ENCODE peak calls at places on chromosomes 16 and 17, in four cellular contexts. One of them, this sample, is unnamed.

GRCh38 chr16:24516900-24517669 is 22.3 kb upstream of the RBBP6 start:
- DNase-seq in K562: peak
- DNase-seq in HepG2: peak
- DNase-seq in GM12878: peak
- DNase-seq in this sample: peak

GRCh38 chr17:18910326-18910725 is 41.6 kb upstream of the SLC5A10 start:
- DNase-seq in K562: no peak
- DNase-seq in GM12878: no peak
- DNase-seq in HepG2: no peak
- DNase-seq in this sample: no peak

GRCh38 chr17:45640141-45640850 is 143.8 kb upstream of the CRHR1 start:
- DNase-seq in K562: peak
- DNase-seq in HepG2: peak
- DNase-seq in GM12878: peak
- DNase-seq in this sample: peak

GRCh38 chr17:73738751-73739575 is 94.7 kb upstream of the SDK2 start:
- DNase-seq in HepG2: no peak
- DNase-seq in K562: no peak
- DNase-seq in GM12878: no peak
- DNase-seq in this sample: no peak

GRCh38 chr17:82524540-82524939 is 5.0 kb downstream of the FOXK2 start:
- DNase-seq in HepG2: no peak
- DNase-seq in K562: peak
- DNase-seq in GM12878: no peak
- DNase-seq in this sample: no peak

GRCh38 chr17:45043268-45043681 is 8.2 kb downstream of the DCAKD start:
- DNase-seq in HepG2: no peak
- DNase-seq in GM12878: no peak
- DNase-seq in K562: no peak
- DNase-seq in this sample: no peak

GRCh38 chr17:73291260-73291801 is 20.5 kb downstream of the CDC42EP4 start:
- DNase-seq in HepG2: no peak
- DNase-seq in K562: peak
- DNase-seq in GM12878: peak
- DNase-seq in this sample: peak

GRCh38 chr17:3043737-3044365 is 19.6 kb downstream of the OR1D5 start:
- DNase-seq in GM12878: no peak
- DNase-seq in K562: peak
- DNase-seq in HepG2: peak
- DNase-seq in this sample: no peak

GRCh38 chr17:27569257-27569722 is 61.7 kb upstream of the LGALS9 start:
- DNase-seq in HepG2: no peak
- DNase-seq in K562: peak
- DNase-seq in GM12878: no peak
- DNase-seq in this sample: peak

GRCh38 chr16:66261826-66262225 is 104.7 kb upstream of the CDH5 start:
- DNase-seq in GM12878: no peak
- DNase-seq in K562: no peak
- DNase-seq in HepG2: no peak
- DNase-seq in this sample: no peak

GRCh38 chr17:54899721-54900456 is 763 bp upstream of the TOM1L1 start:
- DNase-seq in HepG2: peak
- DNase-seq in K562: peak
- DNase-seq in GM12878: no peak
- DNase-seq in this sample: no peak

GRCh38 chr17:34728771-34729310 is 149.5 kb downstream of the TMEM132E start:
- DNase-seq in K562: no peak
- DNase-seq in GM12878: no peak
- DNase-seq in HepG2: no peak
- DNase-seq in this sample: no peak

GRCh38 chr16:85978976-85979375 is 80.0 kb downstream of the IRF8 start:
- DNase-seq in GM12878: no peak
- DNase-seq in K562: no peak
- DNase-seq in HepG2: no peak
- DNase-seq in this sample: no peak

GRCh38 chr17:76368545-76368944 is 14.8 kb upstream of the PRPSAP1 start:
- DNase-seq in HepG2: no peak
- DNase-seq in K562: peak
- DNase-seq in GM12878: no peak
- DNase-seq in this sample: no peak

GRCh38 chr17:76367647-76368046 is 13.9 kb upstream of the PRPSAP1 start:
- DNase-seq in HepG2: peak
- DNase-seq in GM12878: no peak
- DNase-seq in K562: no peak
- DNase-seq in this sample: no peak

GRCh38 chr17:76371656-76372628 is 12.5 kb upstream of the SPHK1 start:
- DNase-seq in GM12878: no peak
- DNase-seq in HepG2: no peak
- DNase-seq in K562: no peak
- DNase-seq in this sample: peak

GRCh38 chr17:76369804-76370203 is 14.6 kb upstream of the SPHK1 start:
- DNase-seq in GM12878: no peak
- DNase-seq in K562: no peak
- DNase-seq in HepG2: no peak
- DNase-seq in this sample: no peak

GRCh38 chr17:76370261-76370993 is 14.0 kb upstream of the SPHK1 start:
- DNase-seq in K562: peak
- DNase-seq in HepG2: no peak
- DNase-seq in GM12878: no peak
- DNase-seq in this sample: peak
- TF ChIP-seq MAX in K562: no peak
- TF ChIP-seq MAX in HepG2: no peak
- TF ChIP-seq MAX in GM12878: no peak
- TF ChIP-seq MAX in this sample: no peak

DNA sequence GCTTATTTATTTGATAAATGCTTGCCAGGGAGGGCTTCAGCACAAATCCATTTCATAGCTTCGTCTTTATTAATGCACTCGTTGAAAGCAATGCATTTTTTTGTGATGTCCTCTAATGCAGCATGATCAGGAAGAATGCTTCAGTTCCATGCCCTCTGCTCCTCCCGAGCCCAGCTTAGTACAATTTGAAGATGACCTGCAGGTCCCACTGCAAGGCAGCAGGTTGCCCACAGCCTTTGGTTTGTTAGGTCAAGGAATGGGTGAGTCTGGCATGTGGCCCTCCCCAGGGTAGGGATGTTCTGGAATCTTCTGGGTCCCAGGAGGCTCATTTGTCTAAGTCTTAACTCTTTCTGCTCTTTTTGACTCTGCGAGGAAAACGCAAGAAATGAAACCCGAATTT is 49.4 kb upstream of the MARCHF10 start:
- DNase-seq in HepG2: no peak
- DNase-seq in K562: no peak
- DNase-seq in GM12878: no peak
- DNase-seq in this sample: no peak
- H2AFZ ChIP-seq in HepG2: no peak
- H2AFZ ChIP-seq in K562: no peak
- H2AFZ ChIP-seq in GM12878: no peak
- H2AFZ ChIP-seq in this sample: no peak

GRCh38 chr17:76082326-76083251 is 3.6 kb downstream of the ZACN start:
- DNase-seq in K562: no peak
- DNase-seq in GM12878: no peak
- DNase-seq in HepG2: no peak
- DNase-seq in this sample: no peak
- TF ChIP-seq MYC in K562: no peak
- TF ChIP-seq MYC in GM12878: no peak
- TF ChIP-seq MYC in HepG2: no peak
- TF ChIP-seq MYC in this sample: no peak

GRCh38 chr17:72139213-72139612 is 18.4 kb downstream of the SOX9 start:
- DNase-seq in HepG2: no peak
- DNase-seq in GM12878: no peak
- DNase-seq in K562: no peak
- DNase-seq in this sample: no peak

GRCh38 chr17:72145972-72146755 is 25.3 kb downstream of the SOX9 start:
- DNase-seq in HepG2: no peak
- DNase-seq in K562: no peak
- DNase-seq in GM12878: no peak
- DNase-seq in this sample: no peak

GRCh38 chr17:72145562-72145961 is 24.7 kb downstream of the SOX9 start:
- DNase-seq in HepG2: no peak
- DNase-seq in GM12878: no peak
- DNase-seq in K562: no peak
- DNase-seq in this sample: no peak

GRCh38 chr17:72142614-72143013 is 21.8 kb downstream of the SOX9 start:
- DNase-seq in HepG2: no peak
- DNase-seq in K562: no peak
- DNase-seq in GM12878: no peak
- DNase-seq in this sample: no peak

GRCh38 chr17:72143245-72143644 is 22.4 kb downstream of the SOX9 start:
- DNase-seq in K562: no peak
- DNase-seq in GM12878: no peak
- DNase-seq in HepG2: peak
- DNase-seq in this sample: no peak
- TF ChIP-seq MAX in K562: no peak
- TF ChIP-seq MAX in GM12878: no peak
- TF ChIP-seq MAX in HepG2: no peak
- TF ChIP-seq MAX in this sample: no peak

DNA sequence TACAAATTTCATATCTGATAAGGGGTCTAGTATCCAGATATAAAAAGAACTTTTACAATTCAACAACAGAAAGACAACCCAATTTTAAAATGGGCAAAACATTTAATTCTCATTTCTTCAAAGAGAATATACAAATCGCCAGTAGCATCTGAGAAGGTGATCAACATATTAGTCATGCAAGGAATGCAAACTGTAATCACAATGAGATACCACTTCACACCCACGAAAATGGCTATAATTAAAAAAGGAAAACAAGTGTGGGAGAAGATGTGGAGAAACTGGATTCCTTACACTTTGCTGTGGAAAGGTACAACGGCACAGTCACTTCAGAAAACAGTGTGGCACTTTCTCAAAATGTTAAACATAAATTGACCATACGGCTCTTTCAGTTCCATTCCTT is 168.2 kb downstream of the VPS53 start:
- DNase-seq in GM12878: no peak
- DNase-seq in HepG2: no peak
- DNase-seq in K562: no peak
- DNase-seq in this sample: no peak
- H2AFZ ChIP-seq in GM12878: no peak
- H2AFZ ChIP-seq in HepG2: no peak
- H2AFZ ChIP-seq in K562: no peak
- H2AFZ ChIP-seq in this sample: no peak

DNA sequence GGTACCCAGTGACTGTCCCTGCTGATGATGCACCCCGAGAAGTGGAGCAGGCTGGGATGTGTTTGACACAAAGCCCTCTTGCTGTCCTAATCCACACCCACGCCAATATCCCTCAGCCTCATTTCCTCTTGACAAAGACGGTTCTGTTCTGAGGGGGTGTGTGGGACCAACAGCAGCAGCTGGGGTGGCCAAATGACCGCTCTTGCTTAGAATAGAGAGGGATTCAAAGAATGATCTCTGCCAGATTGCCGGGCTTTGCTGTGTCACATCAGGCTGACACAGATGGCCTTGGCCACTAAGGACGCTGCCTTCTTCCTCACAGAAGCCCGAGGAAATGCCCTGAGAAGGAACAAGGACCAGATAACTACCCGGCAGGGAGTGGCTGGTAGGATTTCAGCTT is 250.7 kb downstream of the NTN1 start:
- DNase-seq in HepG2: no peak
- DNase-seq in K562: no peak
- DNase-seq in GM12878: no peak
- DNase-seq in this sample: no peak
- TF ChIP-seq MYC in HepG2: no peak
- TF ChIP-seq MYC in K562: no peak
- TF ChIP-seq MYC in GM12878: no peak
- TF ChIP-seq MYC in this sample: no peak

This sample was measured in endothelial cell of umbilical vein.